ENCODE peak calls at places on chromosomes 3 and 15, in nine cellular contexts. One of them, this sample, is unnamed.

GRCh38 chr3:31871939-31872507 is 109.0 kb downstream of the OSBPL10 start:
- DNase-seq in tibial nerve: no peak
- DNase-seq in cardiac muscle cell: no peak
- DNase-seq in cardiac fibroblast: no peak
- DNase-seq in fibroblast of lung: no peak
- DNase-seq in DND-41: no peak
- DNase-seq in bronchial epithelial cell: no peak
- DNase-seq in epithelial cell of esophagus: no peak
- DNase-seq in BJ: no peak
- DNase-seq in this sample: no peak

GRCh38 chr3:169879846-169880558 is 10.3 kb upstream of the LRRC31 start:
- DNase-seq in bronchial epithelial cell: no peak
- DNase-seq in fibroblast of lung: no peak
- DNase-seq in tibial nerve: no peak
- DNase-seq in BJ: no peak
- DNase-seq in cardiac muscle cell: no peak
- DNase-seq in DND-41: no peak
- DNase-seq in cardiac fibroblast: no peak
- DNase-seq in epithelial cell of esophagus: no peak
- DNase-seq in this sample: no peak

GRCh38 chr15:96593735-96594134 is 263.2 kb downstream of the NR2F2 start:
- DNase-seq in cardiac fibroblast: no peak
- DNase-seq in cardiac muscle cell: no peak
- DNase-seq in tibial nerve: no peak
- DNase-seq in epithelial cell of esophagus: peak
- DNase-seq in DND-41: no peak
- DNase-seq in fibroblast of lung: no peak
- DNase-seq in BJ: no peak
- DNase-seq in bronchial epithelial cell: no peak
- DNase-seq in this sample: no peak

GRCh38 chr15:22978691-22979068 is 1.5 kb downstream of the CYFIP1 start:
- DNase-seq in BJ: no peak
- DNase-seq in cardiac fibroblast: no peak
- DNase-seq in tibial nerve: no peak
- DNase-seq in epithelial cell of esophagus: no peak
- DNase-seq in bronchial epithelial cell: no peak
- DNase-seq in DND-41: no peak
- DNase-seq in cardiac muscle cell: no peak
- DNase-seq in fibroblast of lung: no peak
- DNase-seq in this sample: no peak

GRCh38 chr15:75161106-75161505 is 40.6 kb upstream of the C15orf39 start:
- DNase-seq in cardiac muscle cell: no peak
- DNase-seq in cardiac fibroblast: no peak
- DNase-seq in fibroblast of lung: no peak
- DNase-seq in bronchial epithelial cell: no peak
- DNase-seq in epithelial cell of esophagus: no peak
- DNase-seq in tibial nerve: no peak
- DNase-seq in DND-41: no peak
- DNase-seq in BJ: no peak
- DNase-seq in this sample: no peak

GRCh38 chr3:59313365-59313764 is 263.5 kb upstream of the CFAP20DC start:
- DNase-seq in DND-41: peak
- DNase-seq in tibial nerve: no peak
- DNase-seq in epithelial cell of esophagus: peak
- DNase-seq in cardiac fibroblast: peak
- DNase-seq in BJ: no peak
- DNase-seq in cardiac muscle cell: peak
- DNase-seq in bronchial epithelial cell: peak
- DNase-seq in fibroblast of lung: no peak
- DNase-seq in this sample: peak

GRCh38 chr15:87863152-87863551 is 393.4 kb downstream of the NTRK3 start:
- DNase-seq in bronchial epithelial cell: no peak
- DNase-seq in epithelial cell of esophagus: no peak
- DNase-seq in tibial nerve: no peak
- DNase-seq in cardiac fibroblast: peak
- DNase-seq in BJ: no peak
- DNase-seq in cardiac muscle cell: peak
- DNase-seq in fibroblast of lung: no peak
- DNase-seq in DND-41: peak
- DNase-seq in this sample: peak

GRCh38 chr15:63243101-63243500 is 34.3 kb upstream of the APH1B start:
- DNase-seq in cardiac muscle cell: no peak
- DNase-seq in tibial nerve: no peak
- DNase-seq in BJ: no peak
- DNase-seq in fibroblast of lung: no peak
- DNase-seq in DND-41: no peak
- DNase-seq in cardiac fibroblast: peak
- DNase-seq in epithelial cell of esophagus: no peak
- DNase-seq in bronchial epithelial cell: no peak
- DNase-seq in this sample: no peak

GRCh38 chr15:66413555-66413954 is 26.8 kb downstream of the MAP2K1 start:
- DNase-seq in DND-41: no peak
- DNase-seq in epithelial cell of esophagus: no peak
- DNase-seq in cardiac muscle cell: no peak
- DNase-seq in cardiac fibroblast: no peak
- DNase-seq in bronchial epithelial cell: no peak
- DNase-seq in tibial nerve: no peak
- DNase-seq in fibroblast of lung: no peak
- DNase-seq in BJ: no peak
- DNase-seq in this sample: no peak

GRCh38 chr3:63400259-63400860 is 122.3 kb downstream of the SYNPR start:
- DNase-seq in BJ: no peak
- DNase-seq in cardiac fibroblast: peak
- DNase-seq in DND-41: no peak
- DNase-seq in tibial nerve: no peak
- DNase-seq in cardiac muscle cell: no peak
- DNase-seq in epithelial cell of esophagus: peak
- DNase-seq in fibroblast of lung: peak
- DNase-seq in bronchial epithelial cell: peak
- DNase-seq in this sample: peak

GRCh38 chr3:144921710-144922109 is 950.1 kb downstream of the DIPK2A start:
- DNase-seq in cardiac muscle cell: no peak
- DNase-seq in BJ: no peak
- DNase-seq in DND-41: no peak
- DNase-seq in epithelial cell of esophagus: no peak
- DNase-seq in cardiac fibroblast: no peak
- DNase-seq in fibroblast of lung: no peak
- DNase-seq in tibial nerve: no peak
- DNase-seq in bronchial epithelial cell: no peak
- DNase-seq in this sample: no peak

GRCh38 chr15:60972866-60973265 is 256.2 kb downstream of the RORA start:
- DNase-seq in cardiac muscle cell: no peak
- DNase-seq in bronchial epithelial cell: peak
- DNase-seq in DND-41: no peak
- DNase-seq in tibial nerve: no peak
- DNase-seq in BJ: no peak
- DNase-seq in fibroblast of lung: peak
- DNase-seq in epithelial cell of esophagus: peak
- DNase-seq in cardiac fibroblast: peak
- DNase-seq in this sample: peak

GRCh38 chr15:44183363-44183762 is 11.7 kb downstream of the FRMD5 start:
- DNase-seq in cardiac muscle cell: no peak
- DNase-seq in DND-41: no peak
- DNase-seq in bronchial epithelial cell: no peak
- DNase-seq in fibroblast of lung: no peak
- DNase-seq in epithelial cell of esophagus: no peak
- DNase-seq in tibial nerve: no peak
- DNase-seq in cardiac fibroblast: no peak
- DNase-seq in BJ: no peak
- DNase-seq in this sample: no peak

GRCh38 chr3:183265713-183266417 is 12.8 kb downstream of the B3GNT5 start:
- DNase-seq in BJ: peak
- DNase-seq in tibial nerve: no peak
- DNase-seq in bronchial epithelial cell: peak
- DNase-seq in epithelial cell of esophagus: peak
- DNase-seq in DND-41: no peak
- DNase-seq in cardiac muscle cell: no peak
- DNase-seq in cardiac fibroblast: peak
- DNase-seq in fibroblast of lung: peak
- DNase-seq in this sample: peak

GRCh38 chr3:180615954-180616353 is 14.0 kb downstream of the TTC14 start:
- DNase-seq in epithelial cell of esophagus: no peak
- DNase-seq in DND-41: no peak
- DNase-seq in bronchial epithelial cell: no peak
- DNase-seq in BJ: no peak
- DNase-seq in cardiac fibroblast: no peak
- DNase-seq in cardiac muscle cell: peak
- DNase-seq in fibroblast of lung: no peak
- DNase-seq in tibial nerve: no peak
- DNase-seq in this sample: no peak

GRCh38 chr3:190877925-190878324 is 15.4 kb upstream of the GMNC start:
- DNase-seq in tibial nerve: no peak
- DNase-seq in cardiac fibroblast: no peak
- DNase-seq in cardiac muscle cell: no peak
- DNase-seq in DND-41: peak
- DNase-seq in epithelial cell of esophagus: no peak
- DNase-seq in bronchial epithelial cell: no peak
- DNase-seq in BJ: no peak
- DNase-seq in fibroblast of lung: no peak
- DNase-seq in this sample: no peak

GRCh38 chr3:94256888-94257813 is 194.3 kb downstream of the NSUN3 start:
- DNase-seq in fibroblast of lung: no peak
- DNase-seq in cardiac muscle cell: no peak
- DNase-seq in DND-41: no peak
- DNase-seq in tibial nerve: no peak
- DNase-seq in BJ: no peak
- DNase-seq in cardiac fibroblast: no peak
- DNase-seq in bronchial epithelial cell: no peak
- DNase-seq in epithelial cell of esophagus: no peak
- DNase-seq in this sample: no peak

GRCh38 chr3:71684752-71685151 is 40.5 kb downstream of the EIF4E3 start:
- DNase-seq in cardiac fibroblast: peak
- DNase-seq in cardiac muscle cell: no peak
- DNase-seq in fibroblast of lung: peak
- DNase-seq in epithelial cell of esophagus: peak
- DNase-seq in tibial nerve: no peak
- DNase-seq in bronchial epithelial cell: peak
- DNase-seq in DND-41: no peak
- DNase-seq in BJ: peak
- DNase-seq in this sample: peak

GRCh38 chr3:169146112-169146665 is 517.3 kb downstream of the MECOM start:
- DNase-seq in bronchial epithelial cell: peak
- DNase-seq in cardiac fibroblast: peak
- DNase-seq in fibroblast of lung: peak
- DNase-seq in cardiac muscle cell: peak
- DNase-seq in BJ: no peak
- DNase-seq in DND-41: no peak
- DNase-seq in tibial nerve: no peak
- DNase-seq in epithelial cell of esophagus: peak
- DNase-seq in this sample: peak

GRCh38 chr3:11254876-11255275 is 17.3 kb upstream of the ATG7 start:
- DNase-seq in DND-41: no peak
- DNase-seq in BJ: no peak
- DNase-seq in epithelial cell of esophagus: peak
- DNase-seq in tibial nerve: no peak
- DNase-seq in bronchial epithelial cell: peak
- DNase-seq in cardiac fibroblast: no peak
- DNase-seq in cardiac muscle cell: no peak
- DNase-seq in fibroblast of lung: no peak
- DNase-seq in this sample: no peak

GRCh38 chr3:11258958-11259357 is 13.2 kb upstream of the ATG7 start:
- DNase-seq in epithelial cell of esophagus: no peak
- DNase-seq in cardiac muscle cell: no peak
- DNase-seq in cardiac fibroblast: no peak
- DNase-seq in bronchial epithelial cell: no peak
- DNase-seq in BJ: no peak
- DNase-seq in fibroblast of lung: no peak
- DNase-seq in tibial nerve: no peak
- DNase-seq in DND-41: no peak
- DNase-seq in this sample: no peak

GRCh38 chr3:11260460-11260859 is 11.7 kb upstream of the ATG7 start:
- DNase-seq in tibial nerve: no peak
- DNase-seq in fibroblast of lung: no peak
- DNase-seq in BJ: no peak
- DNase-seq in bronchial epithelial cell: no peak
- DNase-seq in DND-41: no peak
- DNase-seq in epithelial cell of esophagus: no peak
- DNase-seq in cardiac fibroblast: no peak
- DNase-seq in cardiac muscle cell: no peak
- DNase-seq in this sample: no peak
- TF ChIP-seq CTCF in tibial nerve: no peak
- TF ChIP-seq CTCF in fibroblast of lung: no peak
- TF ChIP-seq CTCF in BJ: no peak
- TF ChIP-seq CTCF in bronchial epithelial cell: no peak
- TF ChIP-seq CTCF in DND-41: peak
- TF ChIP-seq CTCF in epithelial cell of esophagus: no peak
- TF ChIP-seq CTCF in cardiac fibroblast: no peak
- TF ChIP-seq CTCF in cardiac muscle cell: no peak
- TF ChIP-seq CTCF in this sample: no peak

GRCh38 chr3:142279965-142280590 is 54.7 kb upstream of the GK5 start:
- DNase-seq in tibial nerve: peak
- DNase-seq in fibroblast of lung: peak
- DNase-seq in cardiac fibroblast: peak
- DNase-seq in cardiac muscle cell: peak
- DNase-seq in DND-41: peak
- DNase-seq in bronchial epithelial cell: peak
- DNase-seq in epithelial cell of esophagus: peak
- DNase-seq in BJ: no peak
- DNase-seq in this sample: peak
- H3K4me3 ChIP-seq in tibial nerve: no peak
- H3K4me3 ChIP-seq in fibroblast of lung: no peak
- H3K4me3 ChIP-seq in cardiac fibroblast: no peak
- H3K4me3 ChIP-seq in cardiac muscle cell: no peak
- H3K4me3 ChIP-seq in DND-41: no peak
- H3K4me3 ChIP-seq in bronchial epithelial cell: no peak
- H3K4me3 ChIP-seq in epithelial cell of esophagus: no peak
- H3K4me3 ChIP-seq in BJ: no peak
- H3K4me3 ChIP-seq in this sample: no peak

GRCh38 chr3:120442975-120443517 is 7.7 kb downstream of the FSTL1 start:
- DNase-seq in epithelial cell of esophagus: no peak
- DNase-seq in tibial nerve: no peak
- DNase-seq in bronchial epithelial cell: no peak
- DNase-seq in fibroblast of lung: no peak
- DNase-seq in BJ: no peak
- DNase-seq in cardiac fibroblast: peak
- DNase-seq in DND-41: no peak
- DNase-seq in cardiac muscle cell: peak
- DNase-seq in this sample: no peak
- TF ChIP-seq CTCF in epithelial cell of esophagus: peak
- TF ChIP-seq CTCF in tibial nerve: no peak
- TF ChIP-seq CTCF in bronchial epithelial cell: no peak
- TF ChIP-seq CTCF in fibroblast of lung: peak
- TF ChIP-seq CTCF in BJ: peak
- TF ChIP-seq CTCF in cardiac fibroblast: peak
- TF ChIP-seq CTCF in DND-41: no peak
- TF ChIP-seq CTCF in cardiac muscle cell: peak
- TF ChIP-seq CTCF in this sample: peak

DNA sequence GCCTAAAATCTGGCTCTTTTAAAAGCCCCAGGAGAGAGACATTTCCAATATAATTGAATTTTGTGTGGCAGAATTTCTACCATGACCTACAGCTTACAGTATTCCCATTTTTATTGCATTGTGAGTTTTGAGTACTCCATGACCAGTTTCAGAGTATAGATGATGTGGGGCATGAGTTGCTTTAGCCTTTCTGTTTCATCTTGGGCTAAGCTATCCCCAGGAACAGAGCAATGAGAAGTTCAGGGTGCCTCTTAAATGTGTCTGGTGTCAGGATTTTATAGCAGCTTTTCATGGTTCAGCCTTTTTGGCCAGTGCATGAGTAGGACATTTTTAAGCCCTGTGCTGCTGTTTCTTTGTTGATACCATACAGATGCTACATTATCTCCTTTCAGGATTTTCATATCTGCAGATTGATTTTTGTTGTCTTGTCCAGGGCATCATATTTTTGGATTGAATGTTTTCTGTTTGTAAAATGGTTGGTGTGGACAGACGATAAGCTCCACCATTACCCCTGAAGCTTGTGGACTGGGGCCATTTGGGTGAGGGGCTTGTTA is 3.5 kb downstream of the ABHD2 start:
- DNase-seq in bronchial epithelial cell: no peak
- DNase-seq in tibial nerve: no peak
- DNase-seq in epithelial cell of esophagus: no peak
- DNase-seq in cardiac fibroblast: no peak
- DNase-seq in cardiac muscle cell: no peak
- DNase-seq in BJ: no peak
- DNase-seq in DND-41: no peak
- DNase-seq in fibroblast of lung: no peak
- DNase-seq in this sample: no peak
- H3K4me3 ChIP-seq in bronchial epithelial cell: peak
- H3K4me3 ChIP-seq in tibial nerve: peak
- H3K4me3 ChIP-seq in epithelial cell of esophagus: no peak
- H3K4me3 ChIP-seq in cardiac fibroblast: no peak
- H3K4me3 ChIP-seq in cardiac muscle cell: no peak
- H3K4me3 ChIP-seq in BJ: no peak
- H3K4me3 ChIP-seq in DND-41: no peak
- H3K4me3 ChIP-seq in fibroblast of lung: no peak
- H3K4me3 ChIP-seq in this sample: peak